ENCODE peak calls at places on chromosomes 11 and 22, in six cellular contexts. C is IMR-90, D is transverse colon, X is right lobe of liver, T is sigmoid colon, H is adrenal gland. U is an unnamed sample.
A peak's percentile ranks its signal among the peaks of the same experiment; 100 is the strongest.

GRCh38 chr22:44972363-44973083 is 37.3 kb downstream of the PHF21B start:
- DNase-seq in C (peak; percentile 3), D (peak; percentile 28), X (no peak), T (no peak), H (no peak), U (no peak)

GRCh38 chr11:61866231-61866957 is 25.0 kb downstream of the FADS3 start:
- DNase-seq in C (no peak), D (no peak), X (no peak), T (no peak), H (peak; percentile 72), U (no peak)

GRCh38 chr11:76861490-76861953 is 804 bp downstream of the ACER3 start:
- DNase-seq in C (no peak), D (no peak), X (no peak), T (no peak), H (no peak), U (no peak)

GRCh38 chr11:76773921-76774361 is 9.2 kb upstream of the TSKU start:
- DNase-seq in C (no peak), D (no peak), X (peak; percentile 91), T (no peak), H (no peak), U (peak; percentile 75)

GRCh38 chr11:28464252-28464867 is 356.2 kb downstream of the METTL15 start:
- DNase-seq in C (peak; percentile 86), D (no peak), X (no peak), T (no peak), H (no peak), U (no peak)

GRCh38 chr22:40728731-40729189 is 49.5 kb downstream of the MCHR1 start:
- DNase-seq in C (no peak), D (peak; percentile 54), X (no peak), T (no peak), H (no peak), U (peak; percentile 62)

GRCh38 chr22:23395476-23396361 is 184.4 kb downstream of the IGLL1 start:
- DNase-seq in C (no peak), D (no peak), X (no peak), T (peak; percentile 56), H (no peak), U (no peak)

GRCh38 chr11:114166897-114167323 is 107.4 kb downstream of the ZBTB16 start:
- DNase-seq in C (peak; percentile 63), D (no peak), X (no peak), T (peak; percentile 82), H (peak; percentile 73), U (no peak)

GRCh38 chr11:8101421-8101820 is 20.4 kb downstream of the TUB start:
- DNase-seq in C (no peak), D (no peak), X (no peak), T (peak; percentile 32), H (no peak), U (peak; percentile 9)

GRCh38 chr11:38718049-38718448 is 2120.0 kb upstream of the RAG2 start:
- DNase-seq in C (no peak), D (no peak), X (no peak), T (no peak), H (no peak), U (no peak)

GRCh38 chr11:101717621-101718020 is 133.8 kb upstream of the TRPC6 start:
- DNase-seq in C (peak; percentile 11), D (no peak), X (no peak), T (no peak), H (no peak), U (no peak)

GRCh38 chr22:27382947-27383346 is 418.6 kb downstream of the MN1 start:
- DNase-seq in C (no peak), D (no peak), X (no peak), T (no peak), H (no peak), U (no peak)

GRCh38 chr11:20367313-20367948 is 3.9 kb downstream of the HTATIP2 start:
- DNase-seq in C (peak; percentile 94), D (peak; percentile 49), X (no peak), T (peak; percentile 81), H (peak; percentile 86), U (peak; percentile 43)

GRCh38 chr11:74154621-74155281 is 16.1 kb downstream of the C2CD3 start:
- DNase-seq in C (no peak), D (no peak), X (no peak), T (no peak), H (peak; percentile 61), U (no peak)

GRCh38 chr22:30202531-30203006 is 44.0 kb downstream of the LIF start:
- DNase-seq in C (peak; percentile 69), D (peak; percentile 77), X (no peak), T (no peak), H (no peak), U (peak; percentile 81)

GRCh38 chr22:47996446-47996857 is 1234.0 kb downstream of the TBC1D22A start:
- DNase-seq in C (no peak), D (peak; percentile 68), X (no peak), T (no peak), H (no peak), U (no peak)

GRCh38 chr11:65126624-65127274 is 4.6 kb downstream of the MRPL49 start:
- DNase-seq in C (no peak), D (no peak), X (no peak), T (peak; percentile 46), H (no peak), U (no peak)
- TF ChIP-seq POLR2A in C (no peak), D (no peak), X (no peak), T (no peak), H (no peak), U (no peak)

GRCh38 chr22:20083157-20083890 is 3.3 kb downstream of the DGCR8 start:
- DNase-seq in C (no peak), D (no peak), X (no peak), T (no peak), H (no peak), U (no peak)

GRCh38 chr22:20083891-20084546 is 4.0 kb downstream of the DGCR8 start:
- DNase-seq in C (no peak), D (no peak), X (no peak), T (no peak), H (no peak), U (no peak)

GRCh38 chr22:20080776-20081654 is 974 bp downstream of the DGCR8 start:
- DNase-seq in C (peak; percentile 67), D (peak; percentile 25), X (no peak), T (no peak), H (peak; percentile 54), U (no peak)

GRCh38 chr22:20079745-20080444 is at the start of gene DGCR8:
- DNase-seq in C (peak; percentile 93), D (peak; percentile 94), X (peak; percentile 97), T (peak; percentile 96), H (peak; percentile 93), U (peak; percentile 94)

DNA sequence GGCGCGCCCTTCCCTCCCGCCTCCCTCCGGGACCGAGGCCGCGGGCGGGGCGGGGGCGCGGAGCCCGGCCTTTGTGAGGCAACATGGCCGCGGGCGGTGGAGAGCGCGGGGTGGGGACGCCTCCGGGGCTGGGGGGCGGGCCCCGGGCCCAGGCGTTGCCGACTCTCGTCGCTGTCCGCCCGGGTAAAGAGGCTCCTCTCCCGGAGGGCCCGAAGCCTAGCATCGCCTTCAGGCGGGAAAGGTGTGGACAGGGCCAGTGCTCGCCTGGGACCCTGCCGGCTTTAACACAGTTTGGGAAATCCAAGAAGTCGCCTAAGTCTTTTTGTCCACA is 369 bp downstream of the DGCR8 start:
- DNase-seq in C (peak; percentile 30), D (peak; percentile 71), X (peak; percentile 76), T (peak; percentile 84), H (peak; percentile 71), U (peak; percentile 62)
- H3K4me3 ChIP-seq in C (peak overlapping the region; percentile 83), D (peak overlapping the region; percentile 72), X (peak overlapping the region; percentile 96), T (peak overlapping the region; percentile 86), H (peak overlapping the region; percentile 62), U (peak overlapping the region; percentile 91)

GRCh38 chr11:64885367-64886286 is 7.2 kb upstream of the EHD1 start:
- DNase-seq in C (peak; percentile 94), D (no peak), X (no peak), T (no peak), H (peak; percentile 72), U (no peak)

GRCh38 chr11:64888761-64889511 is 10.5 kb upstream of the EHD1 start:
- DNase-seq in C (no peak), D (peak; percentile 85), X (no peak), T (no peak), H (no peak), U (peak; percentile 63)

GRCh38 chr11:64887234-64887756 is 8.9 kb upstream of the EHD1 start:
- DNase-seq in C (no peak), D (no peak), X (no peak), T (no peak), H (no peak), U (no peak)

GRCh38 chr11:64888406-64888757 is 10.0 kb upstream of the EHD1 start:
- DNase-seq in C (no peak), D (no peak), X (no peak), T (no peak), H (no peak), U (no peak)

GRCh38 chr11:64887757-64888405 is 9.5 kb upstream of the EHD1 start:
- DNase-seq in C (no peak), D (peak; percentile 92), X (peak; percentile 88), T (peak; percentile 90), H (peak; percentile 81), U (peak; percentile 88)
- TF ChIP-seq POLR2A in C (no peak), D (peak; percentile 86), X (no peak), T (peak; percentile 7), H (no peak), U (no peak)

DNA sequence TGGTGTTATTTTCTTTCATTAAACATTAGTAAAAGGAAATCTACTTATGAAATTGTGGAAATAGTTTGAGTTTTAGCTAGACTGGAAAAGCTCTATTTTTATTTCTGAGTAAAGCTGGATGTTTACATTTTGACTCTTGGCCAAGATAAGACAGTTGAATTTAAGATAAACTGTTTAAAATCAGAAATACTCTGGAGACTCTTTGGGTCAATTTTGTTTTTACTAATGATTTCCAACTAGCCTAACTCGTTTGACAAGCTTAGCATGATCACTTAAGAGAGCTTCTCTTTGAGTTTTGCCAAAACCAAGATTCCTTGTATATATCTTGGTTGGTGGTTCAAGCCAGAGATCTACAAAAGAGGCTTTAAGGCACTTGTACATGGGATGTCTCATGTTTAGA is 724.8 kb upstream of the LUZP2 start:
- DNase-seq in C (peak; percentile 74), D (no peak), X (no peak), T (no peak), H (no peak), U (no peak)
- H3K4me3 ChIP-seq in C (no peak overlapping the region), D (no peak overlapping the region), X (no peak overlapping the region), T (no peak overlapping the region), H (no peak overlapping the region), U (no peak overlapping the region)

GRCh38 chr11:64008283-64008931 is 22.2 kb downstream of the OTUB1 start:
- DNase-seq in C (no peak), D (no peak), X (no peak), T (no peak), H (no peak), U (no peak)

GRCh38 chr11:64007160-64007628 is 21.0 kb downstream of the OTUB1 start:
- DNase-seq in C (no peak), D (no peak), X (no peak), T (no peak), H (peak; percentile 49), U (no peak)

GRCh38 chr11:64009234-64009633 is 23.0 kb downstream of the OTUB1 start:
- DNase-seq in C (no peak), D (no peak), X (no peak), T (no peak), H (no peak), U (no peak)

GRCh38 chr11:64006468-64006867 is 20.2 kb downstream of the OTUB1 start:
- DNase-seq in C (no peak), D (no peak), X (no peak), T (no peak), H (no peak), U (no peak)

GRCh38 chr11:64007629-64008282 is 21.5 kb downstream of the OTUB1 start:
- DNase-seq in C (no peak), D (peak; percentile 65), X (peak; percentile 92), T (peak; percentile 87), H (peak; percentile 95), U (peak; percentile 91)
- TF ChIP-seq POLR2A in C (no peak), D (no peak), X (no peak), T (no peak), H (peak; percentile 43), U (no peak)